ENCODE peak calls at places on chromosomes 4 and X, in ten cellular contexts. U is right atrium auricular region, H is lower lobe of right lung, F is A549, G is gastrocnemius medialis, K is NB4, O is lung, S is upper lobe of left lung, T is HFF-Myc, V is neural progenitor cell. Z is an unnamed sample.

GRCh38 chr4:142393127-142393526 is 453.0 kb downstream of the INPP4B start:
- DNase-seq in U (no peak), H (no peak), F (no peak), G (no peak), K (no peak), O (no peak), S (no peak), T (no peak), V (no peak), Z (no peak)

GRCh38 chr4:113981591-113981990 is 2.1 kb upstream of the ARSJ start:
- DNase-seq in U (no peak), H (no peak), F (no peak), G (no peak), K (no peak), O (no peak), S (no peak), T (no peak), V (no peak), Z (no peak)

GRCh38 chr4:108370826-108371225 is 202.1 kb upstream of the LEF1 start:
- DNase-seq in U (no peak), H (no peak), F (no peak), G (no peak), K (no peak), O (no peak), S (no peak), T (no peak), V (no peak), Z (no peak)

GRCh38 chrX:52923781-52924241 is 26.7 kb downstream of the FAM156B start:
- DNase-seq in U (peak; percentile 50), H (peak; percentile 53), F (no peak), G (peak; percentile 60), K (peak; percentile 65), O (no peak), S (no peak), T (no peak), V (no peak), Z (peak; percentile 66)

GRCh38 chr4:145179201-145179860 is 1.1 kb downstream of the OTUD4 start:
- DNase-seq in U (peak; percentile 69), H (peak; percentile 87), F (peak; percentile 28), G (peak; percentile 62), K (peak; percentile 80), O (peak; percentile 74), S (peak; percentile 95), T (no peak), V (peak; percentile 66), Z (peak; percentile 50)

GRCh38 chr4:137656661-137657060 is 124.4 kb upstream of the PCDH18 start:
- DNase-seq in U (no peak), H (no peak), F (no peak), G (no peak), K (no peak), O (no peak), S (no peak), T (no peak), V (no peak), Z (no peak)

GRCh38 chrX:149521438-149521837 is 16.3 kb upstream of the IDS start:
- DNase-seq in U (no peak), H (no peak), F (no peak), G (no peak), K (no peak), O (no peak), S (no peak), T (no peak), V (no peak), Z (no peak)

GRCh38 chrX:151679798-151680427 is 15.3 kb upstream of the PRRG3 start:
- DNase-seq in U (no peak), H (no peak), F (no peak), G (no peak), K (no peak), O (no peak), S (no peak), T (no peak), V (no peak), Z (no peak)

GRCh38 chr4:101020956-101021355 is 326.4 kb downstream of the PPP3CA start:
- DNase-seq in U (no peak), H (no peak), F (no peak), G (no peak), K (peak; percentile 76), O (no peak), S (no peak), T (peak; percentile 63), V (no peak), Z (peak; percentile 63)

GRCh38 chrX:112058255-112058654 is 24.3 kb downstream of the TRPC5 start:
- DNase-seq in U (no peak), H (no peak), F (no peak), G (no peak), K (no peak), O (no peak), S (no peak), T (no peak), V (no peak), Z (no peak)

GRCh38 chr4:182449960-182450359 is 206.8 kb downstream of the TENM3 start:
- DNase-seq in U (no peak), H (no peak), F (no peak), G (no peak), K (no peak), O (no peak), S (no peak), T (no peak), V (no peak), Z (peak; percentile 8)

GRCh38 chr4:23290656-23291055 is 597.9 kb downstream of the GBA3 start:
- DNase-seq in U (no peak), H (no peak), F (no peak), G (peak; percentile 43), K (no peak), O (no peak), S (no peak), T (no peak), V (no peak), Z (no peak)

GRCh38 chrX:73922856-73923429 is 359.9 kb downstream of the CHIC1 start:
- DNase-seq in U (no peak), H (no peak), F (no peak), G (no peak), K (no peak), O (no peak), S (no peak), T (no peak), V (no peak), Z (peak; percentile 22)

GRCh38 chr4:157204634-157205244 is 15.8 kb upstream of the GRIA2 start:
- DNase-seq in U (no peak), H (peak; percentile 56), F (peak; percentile 35), G (no peak), K (peak; percentile 39), O (no peak), S (peak; percentile 69), T (no peak), V (peak; percentile 51), Z (peak; percentile 8)

GRCh38 chrX:8749697-8750096 is 17.8 kb upstream of the ANOS1 start:
- DNase-seq in U (no peak), H (no peak), F (no peak), G (no peak), K (no peak), O (no peak), S (no peak), T (no peak), V (no peak), Z (no peak)

DNA sequence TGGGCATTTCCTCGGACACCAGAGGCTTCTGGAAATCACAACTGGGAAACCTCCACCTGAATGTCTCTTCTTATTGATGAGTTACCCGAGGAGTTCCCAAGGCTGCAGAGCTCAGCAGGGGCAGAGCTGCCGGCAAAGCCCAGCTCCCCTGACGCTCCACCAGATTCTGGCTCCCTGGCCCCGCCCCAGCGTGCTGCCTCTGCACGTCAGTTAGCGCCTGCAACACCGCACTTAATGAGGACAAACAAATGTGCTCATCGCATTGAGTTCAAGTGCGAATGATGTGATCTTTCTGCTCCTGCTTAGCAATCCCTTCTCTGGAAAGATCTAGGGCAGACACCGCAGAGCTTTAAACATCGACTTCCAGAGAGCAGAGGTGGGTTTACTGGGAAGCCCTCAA is 55.5 kb upstream of the FBXW7 start:
- DNase-seq in U (peak; percentile 66), H (peak; percentile 60), F (no peak), G (no peak), K (no peak), O (peak; percentile 52), S (peak; percentile 88), T (peak; percentile 7), V (peak; percentile 74), Z (peak; percentile 18)
- H3K4me3 ChIP-seq in U (peak overlapping the region; percentile 23), H (no peak overlapping the region), F (no peak overlapping the region), G (no peak overlapping the region), K (no peak overlapping the region), O (no peak overlapping the region), S (no peak overlapping the region), T (no peak overlapping the region), V (peak overlapping the region; percentile 28), Z (no peak overlapping the region)

DNA sequence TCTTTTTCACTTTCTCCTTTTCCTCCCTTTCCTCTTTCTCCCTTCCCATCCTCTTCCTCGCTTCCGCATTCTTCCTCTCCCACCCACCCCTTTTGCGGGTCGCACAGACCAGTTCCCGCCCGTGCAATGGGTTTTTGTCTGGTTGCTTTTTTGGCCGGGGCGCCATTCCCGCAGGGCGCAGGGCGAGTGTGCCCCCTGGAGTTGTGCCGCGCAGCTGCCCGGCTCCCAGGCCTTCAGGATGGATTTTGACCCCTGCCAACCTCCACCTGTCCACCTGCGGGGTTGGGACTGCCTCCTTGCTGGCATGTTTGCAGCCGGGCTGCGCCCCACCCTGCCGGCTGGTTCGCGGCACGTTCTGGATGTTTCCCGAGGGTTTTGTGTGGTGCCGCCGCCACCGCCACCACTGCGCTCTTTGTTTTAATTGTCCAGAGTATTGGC is 578 bp upstream of the SEL1L3 start:
- DNase-seq in U (no peak), H (peak; percentile 66), F (peak; percentile 19), G (no peak), K (no peak), O (peak; percentile 46), S (peak; percentile 89), T (no peak), V (peak; percentile 47), Z (no peak)
- TF ChIP-seq CTCF in U (no peak), H (peak; percentile 47), F (peak; percentile 33), G (no peak), K (no peak), O (no peak), S (no peak), T (peak; percentile 27), V (peak; percentile 64), Z (no peak)

GRCh38 chrX:12153317-12153716 is 15.0 kb downstream of the FRMPD4 start:
- DNase-seq in U (no peak), H (no peak), F (no peak), G (no peak), K (no peak), O (no peak), S (no peak), T (no peak), V (no peak), Z (no peak)
- H3K4me3 ChIP-seq in U (no peak overlapping the region), H (no peak overlapping the region), F (no peak overlapping the region), G (no peak overlapping the region), K (no peak overlapping the region), O (no peak overlapping the region), S (no peak overlapping the region), T (no peak overlapping the region), V (no peak overlapping the region), Z (no peak overlapping the region)

GRCh38 chr4:75777589-75777988 is 53.2 kb downstream of the USO1 start:
- DNase-seq in U (no peak), H (no peak), F (no peak), G (no peak), K (no peak), O (no peak), S (no peak), T (no peak), V (no peak), Z (no peak)
- TF ChIP-seq CTCF in U (no peak), H (no peak), F (no peak), G (no peak), K (no peak), O (no peak), S (no peak), T (no peak), V (no peak), Z (no peak)

Z was measured in fibroblast of the aortic adventitia.